ENCODE peak calls at places on chromosomes 1 and 21, in four cellular contexts. D is amniotic stem cell; Y is activated naive CD4-positive, alpha-beta T cell; O is left cardiac atrium. R is an unnamed sample.

GRCh38 chr1:8324176-8324810 is 6.4 kb downstream of the SLC45A1 start:
- DNase-seq in O (no peak), D (no peak), Y (no peak), R (no peak)

GRCh38 chr1:29298175-29298720 is 61.9 kb downstream of the PTPRU start:
- DNase-seq in D (no peak), O (no peak), Y (no peak), R (no peak)

GRCh38 chr1:63883494-63884235 is 109.8 kb downstream of the ROR1 start:
- DNase-seq in D (no peak), O (no peak), Y (no peak), R (no peak)

GRCh38 chr1:235156265-235156664 is 4.8 kb downstream of the RBM34 start:
- DNase-seq in D (no peak), O (no peak), Y (no peak), R (no peak)

GRCh38 chr1:36555041-36555440 is 72.3 kb upstream of the CSF3R start:
- DNase-seq in Y (no peak), O (no peak), D (no peak), R (no peak)

GRCh38 chr21:45460011-45460565 is 55.1 kb downstream of the COL18A1 start:
- DNase-seq in D (no peak), Y (no peak), O (peak; percentile 20), R (no peak)

GRCh38 chr1:235843458-235843857 is 23.2 kb downstream of the LYST start:
- DNase-seq in Y (no peak), O (no peak), D (no peak), R (peak; percentile 2)

GRCh38 chr1:245715970-245716369 is 561.2 kb downstream of the KIF26B start:
- DNase-seq in D (no peak), O (no peak), Y (no peak), R (no peak)

GRCh38 chr1:70459502-70460225 is 48.6 kb downstream of the CTH start:
- DNase-seq in O (no peak), D (no peak), Y (no peak), R (no peak)

GRCh38 chr1:198873696-198874230 is 234.9 kb downstream of the PTPRC start:
- DNase-seq in Y (no peak), O (no peak), D (no peak), R (no peak)

GRCh38 chr21:23452384-23453083 is 2154.7 kb downstream of the MRPL39 start:
- DNase-seq in D (no peak), Y (no peak), O (no peak), R (no peak)

GRCh38 chr1:183411091-183411490 is 7.1 kb downstream of the NMNAT2 start:
- DNase-seq in D (no peak), O (no peak), Y (no peak), R (no peak)

GRCh38 chr1:163174524-163175437 is 27.9 kb downstream of the RGS5 start:
- DNase-seq in O (peak; percentile 75), Y (no peak), D (peak; percentile 50), R (peak; percentile 34)

GRCh38 chr1:68276448-68276847 is 44.1 kb upstream of the WLS start:
- DNase-seq in O (no peak), D (no peak), Y (no peak), R (no peak)

GRCh38 chr1:165875171-165875570 is 47.8 kb downstream of the UCK2 start:
- DNase-seq in Y (no peak), D (no peak), O (no peak), R (no peak)

GRCh38 chr1:226644541-226645176 is 94.4 kb downstream of the ITPKB start:
- DNase-seq in O (peak; percentile 13), D (no peak), Y (no peak), R (no peak)

GRCh38 chr21:43758132-43758619 is 17.9 kb downstream of the CSTB start:
- DNase-seq in Y (no peak), D (no peak), O (peak; percentile 55), R (no peak)

GRCh38 chr21:41643246-41643966 is 123.4 kb downstream of the RIPK4 start:
- DNase-seq in D (no peak), Y (no peak), O (no peak), R (no peak)

GRCh38 chr1:115647000-115647399 is 5.2 kb downstream of the VANGL1 start:
- DNase-seq in Y (no peak), D (no peak), O (no peak), R (no peak)

GRCh38 chr1:77639557-77640069 is 42.8 kb downstream of the ZZZ3 start:
- DNase-seq in D (no peak), Y (no peak), O (no peak), R (no peak)

GRCh38 chr1:1352784-1353388 is 3.7 kb upstream of the DVL1 start:
- DNase-seq in O (no peak), D (no peak), Y (no peak), R (no peak)

GRCh38 chr1:28163496-28164120 is 12.9 kb downstream of the PTAFR start:
- DNase-seq in D (no peak), Y (no peak), O (no peak), R (no peak)

GRCh38 chr1:116987256-116987555 is 14.4 kb upstream of the CD101 start:
- DNase-seq in D (no peak), O (peak; percentile 43), Y (peak; percentile 38), R (no peak)

GRCh38 chr1:194289569-194290266 is 1103.3 kb upstream of the B3GALT2 start:
- DNase-seq in O (no peak), Y (no peak), D (no peak), R (no peak)

GRCh38 chr1:77824083-77824482 is 44.6 kb downstream of the MIGA1 start:
- DNase-seq in Y (no peak), O (no peak), D (no peak), R (no peak)

GRCh38 chr1:38578444-38578951 is 281.1 kb downstream of the RRAGC start:
- DNase-seq in Y (no peak), D (no peak), O (no peak), R (peak; percentile 47)

GRCh38 chr1:160307455-160307854 is 22.5 kb upstream of the PEX19 start:
- DNase-seq in Y (no peak), D (no peak), O (no peak), R (no peak)

GRCh38 chr21:41611441-41611840 is 103.5 kb upstream of the TMPRSS2 start:
- DNase-seq in O (no peak), Y (no peak), D (no peak), R (no peak)

GRCh38 chr1:66315675-66316074 is 218.3 kb upstream of the SGIP1 start:
- DNase-seq in D (no peak), O (no peak), Y (no peak), R (no peak)

GRCh38 chr1:193260925-193261324 is 74.5 kb upstream of the B3GALT2 start:
- DNase-seq in Y (no peak), D (no peak), O (no peak), R (no peak)

GRCh38 chr1:218494449-218494852 is 149.3 kb downstream of the TGFB2 start:
- DNase-seq in Y (no peak), O (no peak), D (no peak), R (peak; percentile 60)

GRCh38 chr1:154838988-154839387 is 31.1 kb downstream of the KCNN3 start:
- DNase-seq in Y (no peak), O (no peak), D (no peak), R (no peak)

GRCh38 chr1:56081151-56081550 is 498.2 kb downstream of the PLPP3 start:
- DNase-seq in O (peak; percentile 50), Y (no peak), D (peak; percentile 47), R (no peak)

GRCh38 chr21:42199488-42200463 is 19.2 kb upstream of the ABCG1 start:
- DNase-seq in D (no peak), O (no peak), Y (no peak), R (no peak)

GRCh38 chr1:24860841-24861240 is 69.2 kb downstream of the RUNX3 start:
- DNase-seq in D (no peak), Y (no peak), O (no peak), R (no peak)

GRCh38 chr21:21730524-21730923 is 732.3 kb downstream of the NCAM2 start:
- DNase-seq in O (no peak), D (no peak), Y (no peak), R (no peak)

GRCh38 chr1:184605941-184606340 is 148.7 kb downstream of the EDEM3 start:
- DNase-seq in O (no peak), Y (no peak), D (no peak), R (no peak)